ENCODE peak calls at places on chromosome 4, in four cellular contexts. Q, J, P and F are unnamed samples.

GRCh38 chr4:1964443-1964842 is 44.3 kb downstream of the NELFA start:
- DNase-seq in P (peak), J (no peak), Q (no peak), F (no peak)

GRCh38 chr4:180757927-180758326 is 1485.3 kb upstream of the TENM3 start:
- DNase-seq in Q (no peak), J (no peak), P (no peak), F (no peak)

GRCh38 chr4:167595898-167596297 is 361.6 kb upstream of the SPOCK3 start:
- DNase-seq in J (no peak), Q (no peak), P (no peak), F (no peak)

GRCh38 chr4:142959156-142959555 is 113.1 kb upstream of the INPP4B start:
- DNase-seq in Q (no peak), P (no peak), J (no peak), F (no peak)

GRCh38 chr4:171719691-171720090 is 93.5 kb upstream of the GALNTL6 start:
- DNase-seq in J (no peak), P (no peak), Q (no peak), F (no peak)

GRCh38 chr4:102815981-102816380 is 11.4 kb downstream of the UBE2D3 start:
- DNase-seq in J (no peak), P (no peak), Q (peak), F (peak)

GRCh38 chr4:135244605-135245146 is 1043.1 kb upstream of the PABPC4L start:
- DNase-seq in Q (no peak), J (no peak), P (no peak), F (no peak)

GRCh38 chr4:186726440-186727148 is 2.9 kb upstream of the FAT1 start:
- DNase-seq in Q (peak), P (peak), J (no peak), F (no peak)

GRCh38 chr4:163330828-163331628 is 1.4 kb downstream of the NPY1R start:
- DNase-seq in Q (no peak), P (no peak), J (no peak), F (no peak)

GRCh38 chr4:81509822-81510221 is 38.1 kb upstream of the RASGEF1B start:
- DNase-seq in Q (no peak), J (no peak), P (no peak), F (no peak)
- H3K4me3 ChIP-seq in Q (no peak), J (no peak), P (no peak), F (no peak)

DNA sequence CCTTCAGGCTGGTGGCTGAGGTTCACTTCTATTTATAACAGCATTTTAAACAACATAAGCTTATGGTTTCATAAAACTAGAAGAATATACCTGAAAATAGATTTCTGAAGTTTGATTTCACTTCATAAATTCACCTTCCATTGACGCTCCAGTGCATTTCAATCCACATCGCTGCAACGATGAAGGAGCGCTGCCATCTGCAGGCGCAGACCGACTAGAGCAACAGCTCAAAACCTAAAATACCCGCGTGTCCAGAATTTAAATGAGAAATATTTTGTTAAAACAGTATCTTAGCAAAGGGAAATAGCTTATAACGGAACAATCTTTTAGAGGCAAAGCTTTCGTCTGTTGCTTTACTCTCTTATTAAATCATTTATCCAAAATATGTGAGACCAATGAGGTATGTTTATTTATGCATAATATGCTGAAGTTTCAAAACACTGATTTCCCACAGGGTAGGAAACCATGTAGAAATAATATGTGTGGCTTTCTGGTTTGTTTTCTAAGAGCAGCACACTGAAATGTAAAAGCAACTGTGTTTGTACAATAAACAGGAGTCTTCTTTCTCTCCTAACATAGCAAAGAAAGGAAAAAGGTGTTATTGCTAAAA is 816.4 kb upstream of the FRG1 start:
- DNase-seq in Q (peak), P (no peak), J (no peak), F (peak)
- TF ChIP-seq CTCF in Q (peak), P (no peak), J (peak), F (peak)

DNA sequence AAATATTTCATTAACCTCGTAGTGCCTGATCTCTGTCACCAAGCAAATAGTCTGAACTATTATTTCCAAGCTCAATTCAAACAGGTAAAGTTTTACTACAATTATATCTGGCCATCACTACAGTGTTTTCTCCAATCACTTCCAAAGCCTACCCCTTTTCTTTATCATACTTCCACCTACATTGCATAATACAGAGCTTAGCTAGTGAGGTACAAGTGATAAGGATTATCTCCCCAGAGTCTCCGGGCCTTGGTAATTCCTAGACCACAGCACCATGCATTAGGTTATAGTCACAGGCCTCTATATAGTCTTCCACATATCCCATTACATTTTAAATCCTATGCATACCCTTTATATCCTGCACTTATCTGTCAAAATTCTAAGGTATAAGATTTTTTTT is 154.2 kb downstream of the SNCA start:
- DNase-seq in Q (no peak), P (no peak), J (no peak), F (no peak)
- H3K4me3 ChIP-seq in Q (no peak), P (no peak), J (no peak), F (no peak)

GRCh38 chr4:139770361-139770760 is 104.7 kb downstream of the MGST2 start:
- DNase-seq in J (no peak), Q (no peak), P (no peak), F (no peak)

GRCh38 chr4:139768366-139768765 is 102.7 kb downstream of the MGST2 start:
- DNase-seq in J (no peak), Q (no peak), P (no peak), F (no peak)

GRCh38 chr4:139769355-139769754 is 103.7 kb downstream of the MGST2 start:
- DNase-seq in Q (no peak), J (no peak), P (no peak), F (no peak)

GRCh38 chr4:139767585-139767984 is 102.0 kb downstream of the MGST2 start:
- DNase-seq in J (no peak), P (no peak), Q (no peak), F (no peak)

GRCh38 chr4:139768913-139769312 is 103.3 kb downstream of the MGST2 start:
- DNase-seq in P (no peak), Q (no peak), J (no peak), F (no peak)
- TF ChIP-seq CTCF in P (no peak), Q (peak), J (no peak), F (no peak)

DNA sequence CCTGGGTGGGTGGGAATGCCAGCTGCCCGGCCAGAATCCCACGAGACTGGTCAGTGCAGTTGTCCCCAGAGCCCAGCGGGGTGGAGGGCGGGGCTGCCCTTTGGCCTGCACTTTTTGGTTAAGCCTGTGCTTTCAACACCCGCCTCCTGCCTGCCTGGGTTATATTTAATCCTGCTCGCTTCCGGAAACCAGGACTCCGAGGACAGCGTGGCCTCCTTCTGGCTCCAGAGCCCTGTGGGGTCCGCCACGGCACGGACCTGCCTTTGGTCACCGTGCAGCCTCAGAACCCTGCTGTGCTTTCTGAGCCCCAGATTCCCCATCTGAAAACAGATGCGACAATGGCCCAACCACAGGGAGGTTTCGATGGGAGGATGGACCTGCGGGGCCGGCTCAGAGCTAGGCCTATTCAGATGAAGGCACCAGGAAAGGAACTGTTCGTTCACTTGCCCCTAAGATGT is 29.4 kb upstream of the KIAA0232 start:
- DNase-seq in Q (no peak), J (no peak), P (no peak), F (no peak)
- H3K4me3 ChIP-seq in Q (no peak), J (no peak), P (no peak), F (no peak)